ENCODE peak calls at places on chromosomes 5 and 9, in four cellular contexts. L is anterior cingulate cortex, T is AG09309, N is heart right ventricle. A is an unnamed sample.

GRCh38 chr9:14961372-14962068 is 51.3 kb upstream of the FREM1 start:
- DNase-seq in T (no peak), L (no peak), N (no peak), A (no peak)

GRCh38 chr5:39570418-39571027 is 145.7 kb upstream of the DAB2 start:
- DNase-seq in T (no peak), L (no peak), N (no peak), A (peak; percentile 22)

GRCh38 chr9:129281506-129282145 is 103.6 kb upstream of the IER5L start:
- DNase-seq in L (no peak), T (no peak), N (no peak), A (no peak)

GRCh38 chr5:7878381-7878873 is 9.5 kb downstream of the MTRR start:
- DNase-seq in T (peak; percentile 53), L (no peak), N (no peak), A (no peak)

GRCh38 chr5:177502886-177503285 is 5.5 kb upstream of the PDLIM7 start:
- DNase-seq in T (no peak), N (no peak), L (no peak), A (no peak)

GRCh38 chr5:2326603-2327002 is 424.9 kb downstream of the IRX2 start:
- DNase-seq in N (no peak), L (no peak), T (no peak), A (no peak)

GRCh38 chr5:157511656-157512644 is 51.9 kb downstream of the NIPAL4 start:
- DNase-seq in T (peak; percentile 93), N (peak; percentile 95), L (peak; percentile 79), A (no peak)

GRCh38 chr9:95522871-95523370 is 6.2 kb upstream of the PTCH1 start:
- DNase-seq in L (no peak), T (no peak), N (no peak), A (no peak)

GRCh38 chr5:131163315-131164119 is 1.5 kb downstream of the HINT1 start:
- DNase-seq in N (no peak), L (no peak), T (no peak), A (peak; percentile 9)

GRCh38 chr9:15160673-15161072 is 146.3 kb downstream of the TTC39B start:
- DNase-seq in L (no peak), N (no peak), T (peak; percentile 3), A (no peak)

GRCh38 chr5:108216890-108217289 is 165.0 kb downstream of the FBXL17 start:
- DNase-seq in T (no peak), L (no peak), N (no peak), A (no peak)

GRCh38 chr9:7086389-7086788 is 328.6 kb downstream of the KDM4C start:
- DNase-seq in T (no peak), L (no peak), N (no peak), A (no peak)

GRCh38 chr5:111739423-111739822 is 17.6 kb downstream of the NREP start:
- DNase-seq in N (no peak), T (no peak), L (no peak), A (no peak)

GRCh38 chr5:42059291-42059690 is 134.2 kb downstream of the FBXO4 start:
- DNase-seq in T (no peak), L (no peak), N (no peak), A (no peak)

GRCh38 chr9:104784098-104784497 is 20.2 kb downstream of the NIPSNAP3B start:
- DNase-seq in L (no peak), N (no peak), T (no peak), A (no peak)

GRCh38 chr9:34177906-34178697 is 741 bp upstream of the UBAP1 start:
- DNase-seq in L (no peak), N (no peak), T (no peak), A (peak; percentile 13)

GRCh38 chr9:96449844-96450612 is at the start of gene HABP4:
- DNase-seq in N (peak; percentile 96), T (peak; percentile 69), L (peak; percentile 91), A (peak; percentile 94)

GRCh38 chr9:92719028-92719647 is 45.5 kb downstream of the BICD2 start:
- DNase-seq in N (no peak), L (no peak), T (no peak), A (no peak)